ENCODE peak calls at places on chromosomes 7 and 10, in four cellular contexts. D is fibroblast of lung, B is IMR-90, E is fibroblast of pulmonary artery. T is an unnamed sample.

GRCh38 chr10:1107679-1108078 is 51.5 kb downstream of the WDR37 start:
- DNase-seq in D (no peak), B (no peak), E (no peak), T (no peak)

GRCh38 chr10:66405566-66405965 is 520.3 kb upstream of the LRRTM3 start:
- DNase-seq in D (no peak), B (no peak), E (no peak), T (no peak)

GRCh38 chr10:131692176-131692575 is 208.6 kb upstream of the PPP2R2D start:
- DNase-seq in D (no peak), B (no peak), E (no peak), T (no peak)

GRCh38 chr7:131556912-131557457 is 557 bp upstream of the PODXL start:
- DNase-seq in D (no peak), B (no peak), E (no peak), T (no peak)

GRCh38 chr10:121681982-121682687 is 83.9 kb upstream of the FGFR2 start:
- DNase-seq in D (no peak), B (no peak), E (no peak), T (no peak)

GRCh38 chr7:6416516-6417145 is 31.1 kb downstream of the DAGLB start:
- DNase-seq in D (peak; percentile 30), B (peak; percentile 50), E (no peak), T (peak; percentile 36)

GRCh38 chr7:81819861-81820260 is 50.0 kb upstream of the HGF start:
- DNase-seq in D (peak; percentile 28), B (no peak), E (no peak), T (no peak)

GRCh38 chr7:381211-382117 is 91.5 kb downstream of the FOXL3 start:
- DNase-seq in D (no peak), B (no peak), E (no peak), T (no peak)

GRCh38 chr7:72298912-72299311 is 113.2 kb downstream of the CALN1 start:
- DNase-seq in D (no peak), B (no peak), E (no peak), T (no peak)

DNA sequence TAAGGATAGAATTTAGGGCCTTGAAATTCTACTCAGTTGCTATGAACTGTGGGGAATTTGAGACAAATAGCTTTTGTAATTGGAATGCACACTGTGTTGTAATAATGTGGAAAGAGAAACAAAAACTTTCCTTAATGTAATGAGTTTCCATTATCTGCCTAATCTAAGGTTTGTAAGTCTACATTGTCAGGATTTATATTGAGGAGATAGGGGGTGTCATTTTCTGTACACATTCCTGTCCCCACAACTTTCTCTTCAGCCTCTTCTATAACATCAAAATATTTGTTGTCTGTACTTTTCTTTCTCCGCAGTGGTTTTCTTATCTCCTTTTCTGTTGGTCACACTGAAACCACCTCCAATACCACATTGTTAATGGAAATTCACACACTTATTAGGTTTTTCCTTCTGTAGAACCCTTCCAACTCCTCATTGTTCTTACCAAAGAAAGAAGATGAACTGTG is 41.5 kb downstream of the ARID5B start:
- DNase-seq in D (peak; percentile 77), B (peak; percentile 54), E (peak; percentile 83), T (peak; percentile 4)
- H3K4me3 ChIP-seq in D (no peak overlapping the region), B (no peak overlapping the region), E (peak overlapping the region; percentile 43), T (no peak overlapping the region)

DNA sequence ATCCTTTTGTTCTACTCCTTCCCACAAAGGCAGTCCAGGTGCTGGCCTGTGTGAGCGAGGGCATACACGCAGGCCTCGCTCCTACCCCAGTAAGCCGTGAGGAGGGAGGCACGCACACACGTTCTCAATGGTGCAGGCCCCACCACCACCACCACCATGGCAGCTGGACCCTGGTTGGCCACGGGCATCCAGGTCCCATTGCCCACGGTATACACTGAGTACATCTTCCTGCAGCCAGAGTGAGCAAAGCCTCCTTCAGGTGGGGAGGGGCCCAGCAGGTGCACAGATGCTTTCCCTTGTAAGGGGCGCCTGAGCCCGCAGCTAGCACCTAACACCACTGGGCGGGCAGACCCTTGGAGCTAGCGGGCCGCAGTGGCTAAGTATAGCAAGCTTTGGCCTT is 373.3 kb upstream of the MKI67 start:
- DNase-seq in D (no peak), B (no peak), E (no peak), T (no peak)
- H3K4me3 ChIP-seq in D (no peak overlapping the region), B (no peak overlapping the region), E (no peak overlapping the region), T (no peak overlapping the region)

DNA sequence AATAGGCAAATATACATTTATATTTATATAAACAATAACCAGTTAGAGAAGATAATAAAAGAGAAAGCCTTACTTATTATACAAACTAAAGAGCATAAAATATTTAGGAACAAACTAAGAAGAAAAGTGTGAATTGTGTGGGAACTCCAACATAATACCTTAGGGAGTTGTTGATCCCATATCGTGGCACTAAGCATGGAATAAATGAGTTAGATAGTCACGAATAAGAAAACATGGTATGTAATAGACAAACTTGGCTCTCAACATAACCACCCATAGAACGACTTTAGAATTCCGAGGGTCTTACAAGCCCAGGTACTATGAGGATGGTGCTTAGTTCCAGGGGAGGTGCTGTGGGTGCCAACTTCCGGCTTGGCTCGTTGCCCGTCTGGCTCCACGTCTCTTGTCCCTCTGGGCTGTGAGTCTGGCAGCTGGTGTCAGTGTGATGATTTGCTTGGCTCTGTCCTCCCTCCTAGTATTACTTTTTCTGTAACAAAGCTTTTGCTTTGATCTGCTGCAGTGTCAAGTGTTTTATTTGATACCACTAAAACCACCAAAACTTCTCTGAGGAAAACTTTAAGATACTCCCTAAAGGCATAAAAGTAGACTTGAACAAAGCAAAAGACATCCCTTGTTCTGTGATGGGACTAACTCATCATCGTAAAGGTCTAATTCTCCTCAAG is 9.5 kb upstream of the RBM20 start:
- DNase-seq in D (no peak), B (no peak), E (no peak), T (no peak)
- H3K4me3 ChIP-seq in D (no peak overlapping the region), B (no peak overlapping the region), E (no peak overlapping the region), T (no peak overlapping the region)

GRCh38 chr10:125878957-125879835 is 1.9 kb downstream of the DHX32 start:
- DNase-seq in D (peak; percentile 96), B (peak; percentile 96), E (peak; percentile 84), T (peak; percentile 67)
- H3K4me3 ChIP-seq in D (no peak overlapping the region), B (no peak overlapping the region), E (no peak overlapping the region), T (no peak overlapping the region)

GRCh38 chr10:29618341-29619171 is 16.2 kb downstream of the SVIL start:
- DNase-seq in D (peak; percentile 18), B (peak; percentile 45), E (peak; percentile 48), T (no peak)
- H3K4me3 ChIP-seq in D (no peak overlapping the region), B (no peak overlapping the region), E (no peak overlapping the region), T (no peak overlapping the region)

T was measured in skeletal muscle cell.